ENCODE peak calls at places on chromosomes 6 and 20, in five cellular contexts. N is HCT116, D is pancreas, G is tibial nerve, V is A549. M is an unnamed sample.

GRCh38 chr6:111231078-111231435 is 143.8 kb downstream of the SLC16A10 start:
- DNase-seq in G (no peak), D (no peak), V (no peak), N (no peak), M (no peak)

GRCh38 chr20:21191839-21192238 is 66.0 kb downstream of the KIZ start:
- DNase-seq in N (no peak), V (no peak), D (no peak), G (no peak), M (no peak)

GRCh38 chr20:21173496-21174025 is 47.7 kb downstream of the KIZ start:
- DNase-seq in V (no peak), G (no peak), D (no peak), N (no peak), M (no peak)

GRCh38 chr6:137874204-137875001 is 7.3 kb downstream of the TNFAIP3 start:
- DNase-seq in G (no peak), V (peak; percentile 31), D (no peak), N (no peak), M (no peak)

GRCh38 chr20:47144463-47144862 is 212.0 kb downstream of the ZMYND8 start:
- DNase-seq in G (no peak), V (no peak), N (no peak), D (no peak), M (no peak)

GRCh38 chr6:42292002-42292735 is 74.5 kb upstream of the MRPS10 start:
- DNase-seq in D (no peak), N (peak; percentile 55), V (peak; percentile 63), G (no peak), M (no peak)

GRCh38 chr6:170053966-170054661 is 236.8 kb downstream of the DLL1 start:
- DNase-seq in D (no peak), N (no peak), G (no peak), V (no peak), M (peak; percentile 9)

GRCh38 chr6:30206799-30207618 is 6.2 kb downstream of the TRIM26 start:
- DNase-seq in V (peak; percentile 41), D (no peak), N (no peak), G (peak; percentile 47), M (peak; percentile 75)

GRCh38 chr6:138307816-138308727 is 69.6 kb upstream of the SMIM28 start:
- DNase-seq in G (peak; percentile 9), V (no peak), D (no peak), N (no peak), M (no peak)

GRCh38 chr20:62918830-62919229 is 7.5 kb downstream of the DIDO1 start:
- DNase-seq in V (no peak), G (no peak), N (no peak), D (no peak), M (no peak)

GRCh38 chr20:62097881-62098407 is 24.3 kb upstream of the LSM14B start:
- DNase-seq in V (no peak), D (peak; percentile 25), N (no peak), G (no peak), M (no peak)

GRCh38 chr20:5136096-5136495 is 9.3 kb downstream of the CDS2 start:
- DNase-seq in G (no peak), V (no peak), N (no peak), D (no peak), M (no peak)

GRCh38 chr20:12327205-12327604 is 409.5 kb downstream of the BTBD3 start:
- DNase-seq in G (no peak), V (no peak), D (no peak), N (no peak), M (no peak)

GRCh38 chr6:57195457-57195856 is 23.3 kb downstream of the BAG2 start:
- DNase-seq in V (no peak), N (no peak), D (no peak), G (no peak), M (no peak)

GRCh38 chr20:62768815-62769287 is 27.4 kb upstream of the MRGBP start:
- DNase-seq in N (no peak), D (peak; percentile 84), G (no peak), V (no peak), M (no peak)

GRCh38 chr6:123089223-123089622 is 93.2 kb downstream of the CLVS2 start:
- DNase-seq in G (no peak), D (no peak), V (no peak), N (no peak), M (no peak)

GRCh38 chr6:7919871-7920270 is 9.3 kb upstream of the TXNDC5 start:
- DNase-seq in V (peak; percentile 34), D (no peak), N (peak; percentile 60), G (no peak), M (no peak)

DNA sequence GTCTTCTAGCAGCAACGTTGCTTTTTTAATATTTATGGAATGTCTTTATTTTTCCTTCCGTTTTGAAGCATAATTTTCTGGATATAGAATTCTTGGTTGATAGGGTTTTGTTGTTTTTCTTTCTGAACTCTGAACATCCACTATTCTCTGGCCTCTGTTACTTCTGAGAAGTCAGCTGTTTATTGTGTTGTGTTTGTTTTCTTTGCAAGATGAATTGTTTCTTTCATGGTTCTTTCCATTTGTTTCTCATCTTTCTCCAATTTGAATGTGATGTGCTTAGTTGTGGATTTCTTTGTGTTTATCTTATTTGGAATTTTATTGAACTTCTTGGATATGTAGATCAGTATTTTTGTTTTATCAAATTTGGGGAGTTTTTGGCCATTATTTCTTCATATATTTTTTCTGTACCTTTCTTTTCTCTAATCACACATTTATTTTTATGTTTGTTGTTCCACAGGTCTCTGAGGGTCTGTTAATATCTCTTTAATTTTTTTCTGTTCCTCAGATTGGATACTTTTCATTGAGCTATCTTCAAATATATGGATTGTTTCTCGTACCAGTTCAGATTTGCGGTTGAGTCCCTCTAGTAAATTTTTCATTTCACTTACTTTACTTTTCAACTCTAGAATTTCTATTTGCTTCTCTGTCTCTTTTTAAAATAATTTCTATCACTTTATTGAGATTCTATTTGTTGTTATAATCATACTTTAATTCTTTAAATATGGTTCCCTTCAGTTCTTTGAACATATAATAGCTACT is 18.0 kb downstream of the HIVEP1 start:
- DNase-seq in D (no peak), V (no peak), N (no peak), G (no peak), M (no peak)
- H3K9me3 ChIP-seq in D (no peaks in the 10 kb centered on the region), V (peaks cover 4% of the 10 kb centered on the region), N (no peaks in the 10 kb centered on the region), G (no peaks in the 10 kb centered on the region), M (peaks cover 8% of the 10 kb centered on the region)

GRCh38 chr20:37396520-37397075 is 50.7 kb downstream of the SRC start:
- DNase-seq in G (no peak), V (no peak), D (peak; percentile 49), N (no peak), M (no peak)
- H3K4me3 ChIP-seq in G (no peak overlapping the region), V (no peak overlapping the region), D (no peak overlapping the region), N (no peak overlapping the region), M (no peak overlapping the region)

DNA sequence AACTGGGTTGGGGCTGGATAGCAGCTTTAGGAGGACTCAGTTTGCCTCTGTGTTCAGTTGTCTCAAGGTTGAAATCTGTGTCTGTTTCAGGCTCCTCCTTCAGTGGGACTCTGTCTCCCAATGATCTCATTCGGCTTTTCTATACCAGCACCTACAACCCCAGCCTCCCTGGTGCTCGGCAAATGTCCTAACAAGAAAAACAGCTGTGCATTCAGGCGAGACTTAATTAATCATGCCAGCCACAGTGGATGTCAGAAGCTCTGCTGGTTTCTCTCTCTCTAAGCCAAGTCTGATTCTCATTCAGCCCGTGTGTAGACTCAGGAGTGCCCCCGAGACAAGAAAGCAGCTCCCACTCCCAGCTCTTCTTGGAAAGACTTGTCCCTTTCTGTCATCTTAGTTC is 46.8 kb downstream of the SUN5 start:
- DNase-seq in D (no peak), V (no peak), N (no peak), G (no peak), M (no peak)
- H3K9me3 ChIP-seq in D (no peaks in the 10 kb centered on the region), V (peaks cover 42% of the 10 kb centered on the region), N (peaks cover 6% of the 10 kb centered on the region), G (no peaks in the 10 kb centered on the region), M (peaks cover 19% of the 10 kb centered on the region)

GRCh38 chr6:116406678-116407345 is 36.1 kb downstream of the DSE start:
- DNase-seq in V (no peak), N (no peak), D (no peak), G (no peak), M (no peak)

GRCh38 chr6:116410945-116411623 is 40.3 kb downstream of the DSE start:
- DNase-seq in D (no peak), G (peak; percentile 33), V (no peak), N (no peak), M (no peak)

GRCh38 chr6:116409756-116410155 is 39.0 kb downstream of the DSE start:
- DNase-seq in N (no peak), D (no peak), V (no peak), G (no peak), M (no peak)

GRCh38 chr6:116405663-116406329 is 35.0 kb downstream of the DSE start:
- DNase-seq in V (no peak), N (peak; percentile 18), G (no peak), D (no peak), M (no peak)

DNA sequence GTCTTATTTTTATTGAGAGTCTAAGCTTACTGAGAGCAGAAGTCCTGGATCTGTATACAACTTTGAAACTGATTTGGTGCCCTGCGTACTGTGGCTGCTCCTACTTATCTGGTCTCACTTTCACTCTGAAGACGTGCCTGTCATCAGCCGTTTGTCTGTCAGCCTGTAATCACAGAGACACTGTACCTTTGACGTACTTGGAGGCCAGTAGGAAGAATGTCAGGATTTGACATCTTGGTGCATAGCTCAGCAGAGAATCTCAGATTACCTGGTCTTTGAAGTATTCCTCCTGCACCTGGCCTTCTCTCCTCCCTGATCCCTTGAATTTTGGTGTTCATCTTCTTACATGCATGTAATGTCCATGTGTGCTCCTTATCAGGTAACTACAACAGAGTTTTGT is 37.7 kb downstream of the DSE start:
- DNase-seq in N (no peak), D (no peak), G (no peak), V (no peak), M (no peak)
- H3K4me3 ChIP-seq in N (no peak overlapping the region), D (no peak overlapping the region), G (no peak overlapping the region), V (no peak overlapping the region), M (no peak overlapping the region)